ENCODE peak calls at places on chromosome 17, in ten cellular contexts. J, H, C, S, B, G, F, N, O and X are unnamed samples.

GRCh38 chr17:12078791-12079190 is 58.1 kb downstream of the MAP2K4 start:
- DNase-seq in J (peak), H (no peak), C (peak), S (no peak), B (no peak), G (no peak), F (no peak), N (peak), O (no peak), X (peak)

GRCh38 chr17:15123593-15124590 is 141.2 kb downstream of the PMP22 start:
- DNase-seq in J (peak), H (no peak), C (no peak), S (no peak), B (no peak), G (no peak), F (no peak), N (peak), O (no peak), X (peak)

GRCh38 chr17:9298776-9299295 is 276.8 kb downstream of the STX8 start:
- DNase-seq in J (no peak), H (no peak), C (no peak), S (no peak), B (no peak), G (no peak), F (no peak), N (no peak), O (no peak), X (no peak)

GRCh38 chr17:68033636-68034451 is 1.7 kb upstream of the KPNA2 start:
- DNase-seq in J (no peak), H (peak), C (peak), S (no peak), B (no peak), G (peak), F (no peak), N (peak), O (no peak), X (no peak)

GRCh38 chr17:78568494-78569115 is 8.6 kb downstream of the DNAH17 start:
- DNase-seq in J (no peak), H (no peak), C (no peak), S (no peak), B (no peak), G (no peak), F (no peak), N (peak), O (no peak), X (no peak)

GRCh38 chr17:557371-557770 is 157.3 kb downstream of the VPS53 start:
- DNase-seq in J (no peak), H (no peak), C (no peak), S (no peak), B (no peak), G (no peak), F (no peak), N (no peak), O (no peak), X (no peak)

GRCh38 chr17:77257169-77257568 is 116.4 kb downstream of the SEC14L1 start:
- DNase-seq in J (no peak), H (no peak), C (no peak), S (no peak), B (no peak), G (no peak), F (no peak), N (no peak), O (no peak), X (no peak)

GRCh38 chr17:2724783-2725164 is 13.2 kb upstream of the CLUH start:
- DNase-seq in J (no peak), H (peak), C (no peak), S (peak), B (peak), G (no peak), F (no peak), N (peak), O (no peak), X (no peak)

GRCh38 chr17:16037636-16038035 is 38.0 kb downstream of the TTC19 start:
- DNase-seq in J (no peak), H (no peak), C (no peak), S (no peak), B (no peak), G (no peak), F (no peak), N (no peak), O (no peak), X (no peak)

GRCh38 chr17:67487506-67487905 is 110.4 kb downstream of the PITPNC1 start:
- DNase-seq in J (no peak), H (no peak), C (no peak), S (no peak), B (no peak), G (no peak), F (no peak), N (peak), O (no peak), X (no peak)

GRCh38 chr17:61616783-61617182 is 25.8 kb upstream of the NACA2 start:
- DNase-seq in J (no peak), H (no peak), C (no peak), S (no peak), B (no peak), G (no peak), F (no peak), N (no peak), O (no peak), X (no peak)

GRCh38 chr17:61403846-61404701 is 4.4 kb downstream of the TBX2 start:
- DNase-seq in J (no peak), H (no peak), C (peak), S (peak), B (no peak), G (no peak), F (no peak), N (peak), O (peak), X (no peak)

GRCh38 chr17:67200727-67201301 is 44.2 kb downstream of the HELZ start:
- DNase-seq in J (no peak), H (no peak), C (peak), S (no peak), B (no peak), G (no peak), F (no peak), N (peak), O (no peak), X (no peak)

GRCh38 chr17:48444531-48445247 is 14.7 kb upstream of the SKAP1 start:
- DNase-seq in J (no peak), H (no peak), C (no peak), S (peak), B (peak), G (no peak), F (no peak), N (no peak), O (no peak), X (no peak)

GRCh38 chr17:41615454-41615853 is 2.9 kb upstream of the KRT16 start:
- DNase-seq in J (no peak), H (no peak), C (peak), S (no peak), B (no peak), G (no peak), F (no peak), N (no peak), O (no peak), X (no peak)

GRCh38 chr17:76582660-76583059 is 3.0 kb downstream of the ST6GALNAC2 start:
- DNase-seq in J (no peak), H (no peak), C (peak), S (no peak), B (no peak), G (no peak), F (no peak), N (no peak), O (no peak), X (no peak)

GRCh38 chr17:48127371-48128051 is 19.9 kb downstream of the SNX11 start:
- DNase-seq in J (no peak), H (peak), C (peak), S (no peak), B (no peak), G (no peak), F (no peak), N (no peak), O (no peak), X (no peak)